ENCODE peak calls at places on chromosomes 3 and 15, in eight cellular contexts. N, G, V, I, W, F, S and U are unnamed samples.

GRCh38 chr3:193593666-193594025 is 638 bp downstream of the OPA1 start:
- DNase-seq in N (no peak), G (no peak), V (no peak), I (peak), W (peak), F (peak), S (peak), U (no peak)

GRCh38 chr15:92818658-92819311 is 81.3 kb upstream of the CHD2 start:
- DNase-seq in N (no peak), G (no peak), V (no peak), I (no peak), W (no peak), F (no peak), S (no peak), U (no peak)

GRCh38 chr3:51355891-51356578 is 29.1 kb upstream of the MANF start:
- DNase-seq in N (no peak), G (no peak), V (no peak), I (no peak), W (no peak), F (no peak), S (no peak), U (no peak)

GRCh38 chr3:154178172-154178571 is 57.0 kb downstream of the ARHGEF26 start:
- DNase-seq in N (no peak), G (no peak), V (no peak), I (no peak), W (no peak), F (no peak), S (no peak), U (no peak)

GRCh38 chr3:195751584-195751983 is 30.8 kb downstream of the MUC20 start:
- DNase-seq in N (no peak), G (no peak), V (no peak), I (no peak), W (no peak), F (no peak), S (no peak), U (peak)

GRCh38 chr3:31724681-31725080 is 192.0 kb downstream of the STT3B start:
- DNase-seq in N (no peak), G (no peak), V (no peak), I (peak), W (no peak), F (no peak), S (no peak), U (no peak)

GRCh38 chr15:45720183-45720582 is 85.4 kb downstream of the SQOR start:
- DNase-seq in N (no peak), G (no peak), V (no peak), I (no peak), W (no peak), F (no peak), S (no peak), U (no peak)

GRCh38 chr15:67080118-67080899 is 14.9 kb downstream of the SMAD3 start:
- DNase-seq in N (no peak), G (peak), V (no peak), I (peak), W (no peak), F (no peak), S (no peak), U (no peak)

GRCh38 chr3:101677436-101678286 is 729 bp upstream of the ZBTB11 start:
- DNase-seq in N (no peak), G (peak), V (no peak), I (no peak), W (no peak), F (no peak), S (no peak), U (no peak)

GRCh38 chr3:128285042-128285924 is 132.0 kb downstream of the EEFSEC start:
- DNase-seq in N (no peak), G (no peak), V (no peak), I (no peak), W (no peak), F (no peak), S (no peak), U (no peak)

GRCh38 chr3:160127308-160127707 is 97.9 kb upstream of the C3orf80 start:
- DNase-seq in N (no peak), G (no peak), V (no peak), I (no peak), W (no peak), F (no peak), S (no peak), U (no peak)

GRCh38 chr3:113265281-113265680 is 53.9 kb downstream of the BOC start:
- DNase-seq in N (no peak), G (no peak), V (no peak), I (no peak), W (no peak), F (no peak), S (no peak), U (no peak)

GRCh38 chr3:129985113-129985512 is 10.6 kb downstream of the TRH start:
- DNase-seq in N (no peak), G (no peak), V (peak), I (no peak), W (no peak), F (no peak), S (no peak), U (peak)

GRCh38 chr15:88970232-88970631 is 57.1 kb upstream of the MFGE8 start:
- DNase-seq in N (no peak), G (no peak), V (no peak), I (no peak), W (no peak), F (no peak), S (no peak), U (no peak)

GRCh38 chr3:5294360-5294759 is 106.9 kb downstream of the EDEM1 start:
- DNase-seq in N (no peak), G (no peak), V (no peak), I (peak), W (no peak), F (no peak), S (no peak), U (no peak)

GRCh38 chr3:148178508-148178907 is 519.2 kb upstream of the AGTR1 start:
- DNase-seq in N (no peak), G (no peak), V (peak), I (no peak), W (no peak), F (no peak), S (no peak), U (peak)

GRCh38 chr3:172156309-172156998 is 117.1 kb downstream of the FNDC3B start:
- DNase-seq in N (peak), G (no peak), V (no peak), I (no peak), W (no peak), F (no peak), S (no peak), U (no peak)

GRCh38 chr3:170709046-170709445 is 123.2 kb upstream of the SLC7A14 start:
- DNase-seq in N (no peak), G (no peak), V (no peak), I (peak), W (no peak), F (no peak), S (no peak), U (no peak)